ENCODE peak calls at places on chromosomes 5 and 9, in seven cellular contexts. H is central memory CD4-positive, alpha-beta T cell; M is foreskin fibroblast; Z is DMS79; F is activated CD4-positive, CD25-positive, alpha-beta regulatory T cell; C is NCI-H1694 treated with DMSO at 0.1 percent for 48 hours; I is NCI-H1048. B is an unnamed sample.

GRCh38 chr5:177546262-177546741 is 8.1 kb downstream of the FAM193B start:
- DNase-seq in H (no peak), M (peak; percentile 98), Z (no peak), F (no peak), C (peak; percentile 46), I (no peak), B (peak; percentile 99)

GRCh38 chr5:87844449-87844848 is 424.2 kb downstream of the TMEM161B start:
- DNase-seq in H (no peak), M (no peak), Z (no peak), F (no peak), C (no peak), I (no peak), B (no peak)

GRCh38 chr9:7003876-7004275 is 246.1 kb downstream of the KDM4C start:
- DNase-seq in H (no peak), M (no peak), Z (no peak), F (no peak), C (no peak), I (no peak), B (no peak)

GRCh38 chr5:91225848-91226686 is 157.1 kb downstream of the ARRDC3 start:
- DNase-seq in H (peak; percentile 48), M (no peak), Z (no peak), F (peak; percentile 18), C (no peak), I (no peak), B (no peak)

GRCh38 chr5:172849636-172850453 is 15.8 kb downstream of the ERGIC1 start:
- DNase-seq in H (no peak), M (no peak), Z (no peak), F (no peak), C (no peak), I (no peak), B (no peak)

GRCh38 chr5:180336234-180337020 is 16.7 kb downstream of the GFPT2 start:
- DNase-seq in H (no peak), M (no peak), Z (no peak), F (no peak), C (no peak), I (no peak), B (no peak)

GRCh38 chr5:59786271-59786805 is 107.2 kb downstream of the PDE4D start:
- DNase-seq in H (no peak), M (peak; percentile 92), Z (peak; percentile 40), F (no peak), C (no peak), I (no peak), B (peak; percentile 58)

GRCh38 chr5:141605523-141606277 is 13.1 kb downstream of the DIAPH1 start:
- DNase-seq in H (peak; percentile 88), M (peak; percentile 20), Z (no peak), F (peak; percentile 7), C (no peak), I (no peak), B (no peak)

GRCh38 chr5:4212981-4213819 is 617.6 kb downstream of the IRX1 start:
- DNase-seq in H (no peak), M (no peak), Z (no peak), F (no peak), C (no peak), I (no peak), B (no peak)

GRCh38 chr5:143683459-143683858 is 128.5 kb upstream of the HMHB1 start:
- DNase-seq in H (no peak), M (no peak), Z (no peak), F (no peak), C (no peak), I (no peak), B (no peak)

GRCh38 chr5:147880461-147880860 is 1.9 kb downstream of the SCGB3A2 start:
- DNase-seq in H (no peak), M (no peak), Z (no peak), F (no peak), C (no peak), I (no peak), B (no peak)

GRCh38 chr9:126067031-126067734 is 259.4 kb upstream of the MVB12B start:
- DNase-seq in H (no peak), M (no peak), Z (no peak), F (no peak), C (no peak), I (no peak), B (no peak)

GRCh38 chr9:106143781-106144180 is 449.4 kb downstream of the TMEM38B start:
- DNase-seq in H (no peak), M (no peak), Z (no peak), F (no peak), C (no peak), I (no peak), B (no peak)

GRCh38 chr9:97981828-97982164 is 1.3 kb upstream of the ANP32B start:
- DNase-seq in H (no peak), M (peak; percentile 30), Z (no peak), F (no peak), C (peak; percentile 10), I (no peak), B (no peak)

GRCh38 chr9:136328622-136329041 is 1.3 kb downstream of the GPSM1 start:
- DNase-seq in H (no peak), M (peak; percentile 78), Z (no peak), F (no peak), C (no peak), I (no peak), B (no peak)